ENCODE peak calls at places on chromosomes 5 and 9, in eight cellular contexts. O is Karpas-422; J is naive thymus-derived CD4-positive, alpha-beta T cell; S is psoas muscle; D is adrenal gland; G is adipocyte; K is CD8-positive, alpha-beta memory T cell; H is heart right ventricle. N is an unnamed sample. For H3K9me3 and H3K4me1, the result is how much of the 10 kb centered on the place peaks cover.

GRCh38 chr5:159051431-159052281 is 48.1 kb downstream of the EBF1 start:
- DNase-seq in O (peak), J (no peak), S (peak), D (no peak), G (peak), K (no peak), H (peak), N (peak)

GRCh38 chr9:89442981-89443817 is 54.7 kb downstream of the SEMA4D start:
- DNase-seq in O (no peak), J (no peak), S (no peak), D (no peak), G (no peak), K (no peak), H (no peak), N (peak)

GRCh38 chr5:36209664-36210063 is 32.1 kb downstream of the NADK2 start:
- DNase-seq in O (no peak), J (no peak), S (no peak), D (no peak), G (peak), K (no peak), H (no peak), N (no peak)

GRCh38 chr9:17695482-17695881 is 116.6 kb downstream of the SH3GL2 start:
- DNase-seq in O (no peak), J (no peak), S (no peak), D (no peak), G (no peak), K (no peak), H (no peak), N (no peak)

GRCh38 chr5:137724251-137724650 is 11.6 kb downstream of the KLHL3 start:
- DNase-seq in O (no peak), J (no peak), S (no peak), D (no peak), G (no peak), K (no peak), H (no peak), N (no peak)

GRCh38 chr5:54644226-54644625 is 126.7 kb downstream of the SNX18 start:
- DNase-seq in O (no peak), J (no peak), S (no peak), D (no peak), G (peak), K (no peak), H (no peak), N (no peak)

GRCh38 chr5:137254695-137255094 is 244.4 kb downstream of the SPOCK1 start:
- DNase-seq in O (no peak), J (no peak), S (no peak), D (no peak), G (peak), K (no peak), H (no peak), N (no peak)

GRCh38 chr5:105872569-105873270 is 1798.0 kb downstream of the EFNA5 start:
- DNase-seq in O (no peak), J (no peak), S (no peak), D (no peak), G (no peak), K (no peak), H (no peak), N (peak)

GRCh38 chr5:100505984-100506670 is 29.0 kb upstream of the FAM174A start:
- DNase-seq in O (no peak), J (no peak), S (no peak), D (peak), G (peak), K (no peak), H (no peak), N (no peak)

GRCh38 chr5:35672995-35673394 is 55.3 kb downstream of the SPEF2 start:
- DNase-seq in O (no peak), J (peak), S (no peak), D (no peak), G (no peak), K (peak), H (no peak), N (no peak)

GRCh38 chr5:150511641-150512367 is 3.9 kb downstream of the NDST1 start:
- DNase-seq in O (no peak), J (no peak), S (peak), D (no peak), G (peak), K (no peak), H (no peak), N (no peak)

GRCh38 chr5:90446961-90447360 is 27.6 kb downstream of the MBLAC2 start:
- DNase-seq in O (peak), J (no peak), S (no peak), D (no peak), G (peak), K (no peak), H (no peak), N (no peak)

GRCh38 chr5:169808118-169808581 is 171.1 kb downstream of the DOCK2 start:
- DNase-seq in O (no peak), J (no peak), S (no peak), D (no peak), G (no peak), K (no peak), H (no peak), N (no peak)

GRCh38 chr9:91907387-91908292 is 42.4 kb downstream of the ROR2 start:
- DNase-seq in O (no peak), J (no peak), S (no peak), D (no peak), G (no peak), K (no peak), H (no peak), N (no peak)

GRCh38 chr5:180135128-180135955 is 63.8 kb upstream of the RNF130 start:
- DNase-seq in O (no peak), J (no peak), S (no peak), D (no peak), G (peak), K (no peak), H (no peak), N (peak)

GRCh38 chr5:102590467-102590866 is 91.7 kb upstream of the SLCO6A1 start:
- DNase-seq in O (no peak), J (no peak), S (no peak), D (no peak), G (no peak), K (no peak), H (no peak), N (no peak)

GRCh38 chr9:134178781-134179551 is 14.6 kb upstream of the RNU6ATAC start:
- DNase-seq in O (no peak), J (no peak), S (peak), D (peak), G (no peak), K (no peak), H (no peak), N (peak)

GRCh38 chr9:19133549-19134345 is 6.5 kb upstream of the PLIN2 start:
- DNase-seq in O (peak), J (no peak), S (no peak), D (no peak), G (no peak), K (no peak), H (no peak), N (no peak)

DNA sequence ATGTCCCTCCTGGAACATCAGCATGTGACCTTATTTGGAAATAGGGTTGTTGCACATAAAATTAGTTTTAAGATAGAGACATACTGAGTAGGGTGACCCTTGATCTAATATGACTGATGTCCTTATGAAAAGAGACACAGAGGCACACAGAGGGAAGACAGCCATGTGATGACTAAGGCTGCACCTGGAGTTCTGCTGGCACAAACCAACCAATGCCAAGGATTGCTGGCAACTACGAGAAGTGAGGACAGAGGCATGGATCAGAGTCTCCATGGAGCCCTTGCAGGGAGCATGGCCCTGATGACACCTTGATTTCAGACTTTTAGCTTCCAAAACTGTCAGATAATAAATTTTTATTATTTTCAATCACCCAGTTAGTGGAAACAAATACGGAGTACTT is 101.9 kb downstream of the FBXL7 start:
- DNase-seq in O (no peak), J (no peak), S (no peak), D (no peak), G (no peak), K (no peak), H (no peak), N (no peak)
- H3K9me3 ChIP-seq in O (under half), J (under half), S (under half), D (under half), G (under half), K (under half), H (under half), N (under half)

GRCh38 chr9:121302786-121303185 is 34.8 kb downstream of the GSN start:
- DNase-seq in O (no peak), J (no peak), S (no peak), D (no peak), G (no peak), K (no peak), H (no peak), N (no peak)

GRCh38 chr9:121303456-121304451 is 35.8 kb downstream of the GSN start:
- DNase-seq in O (no peak), J (no peak), S (no peak), D (no peak), G (no peak), K (no peak), H (no peak), N (no peak)

GRCh38 chr9:121304707-121305106 is 36.7 kb downstream of the GSN start:
- DNase-seq in O (no peak), J (no peak), S (no peak), D (no peak), G (no peak), K (no peak), H (no peak), N (no peak)

GRCh38 chr9:121307976-121308375 is 40.0 kb downstream of the GSN start:
- DNase-seq in O (no peak), J (no peak), S (no peak), D (no peak), G (no peak), K (no peak), H (no peak), N (no peak)

GRCh38 chr9:121305269-121305994 is 37.5 kb downstream of the GSN start:
- DNase-seq in O (no peak), J (no peak), S (peak), D (peak), G (no peak), K (no peak), H (peak), N (peak)
- H3K4me1 ChIP-seq in O (under half), J (under half), S (under half), D (under half), G (half or more), K (under half), H (half or more), N (under half)

DNA sequence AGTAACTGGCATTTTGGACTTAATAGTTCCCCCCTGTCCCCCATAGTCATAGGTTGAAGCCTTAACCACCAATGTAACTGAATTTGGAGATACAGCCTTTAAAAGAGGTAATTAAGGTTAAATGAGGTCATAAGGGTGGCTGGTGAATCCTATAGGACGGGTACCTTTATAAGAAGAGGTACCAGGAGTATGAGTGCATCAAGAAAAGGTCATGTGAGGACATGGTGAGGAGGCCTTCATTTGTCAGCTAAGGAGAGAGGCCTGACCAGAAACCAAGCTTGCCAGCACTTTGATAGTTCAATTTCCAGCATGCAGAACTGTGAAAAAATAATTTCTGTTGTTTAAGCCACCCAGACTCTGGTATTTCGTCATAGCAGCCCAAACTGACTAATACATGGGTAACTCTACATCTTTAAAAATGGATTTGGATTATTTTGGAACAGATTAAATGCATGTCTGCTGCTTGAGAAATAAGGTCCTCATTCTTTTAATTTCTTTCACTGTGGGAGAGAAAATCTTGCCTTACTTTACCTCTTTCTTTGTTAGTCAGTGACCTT is 9.7 kb downstream of the RASA1 start:
- DNase-seq in O (no peak), J (no peak), S (no peak), D (no peak), G (peak), K (no peak), H (no peak), N (no peak)
- H3K4me3 ChIP-seq in O (no peak), J (no peak), S (no peak), D (no peak), G (no peak), K (no peak), H (no peak), N (no peak)

DNA sequence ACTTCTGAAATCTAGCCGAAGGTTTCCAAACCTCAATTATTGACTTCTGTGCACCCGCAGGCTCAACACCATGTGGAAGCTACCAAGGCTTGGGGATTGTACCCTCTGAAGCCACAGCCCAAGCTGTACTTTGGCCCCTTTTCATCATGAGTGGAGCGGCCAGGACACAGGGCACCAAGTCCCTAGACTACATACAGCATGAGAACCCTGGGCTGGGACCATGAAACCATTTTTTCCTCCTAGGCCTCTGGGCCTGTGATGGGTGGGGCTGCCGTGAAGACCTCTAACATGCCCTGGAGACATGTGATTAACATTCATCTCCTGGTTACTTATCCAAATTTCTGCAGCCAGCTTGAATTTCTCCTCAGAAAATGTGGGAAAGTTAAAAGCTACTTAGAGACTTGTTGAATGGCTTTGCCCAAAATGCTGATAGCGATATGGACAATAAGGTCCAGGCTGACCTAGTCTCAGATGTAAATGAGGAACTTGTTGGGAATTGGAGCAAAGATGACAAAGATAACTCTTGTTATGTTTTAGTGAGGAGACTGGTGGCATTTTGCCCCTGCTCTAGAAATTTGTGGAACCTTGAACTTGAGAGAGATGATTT is 34.1 kb upstream of the CPLANE1 start:
- DNase-seq in O (no peak), J (no peak), S (no peak), D (no peak), G (no peak), K (no peak), H (no peak), N (no peak)
- H3K9me3 ChIP-seq in O (under half), J (under half), S (under half), D (under half), G (under half), K (under half), H (under half), N (under half)